ENCODE peak calls at places on chromosomes 2 and 18, in six cellular contexts. Z is KBM-7, Q is EH, U is H54, P is anterior cingulate cortex, M is AG20443. J is an unnamed sample.

GRCh38 chr18:7070466-7070865 is 47.1 kb downstream of the LAMA1 start:
- DNase-seq in Z (peak; percentile 4), Q (no peak), U (no peak), P (no peak), M (no peak), J (no peak)

GRCh38 chr2:48471048-48471474 is 58.9 kb upstream of the STON1 start:
- DNase-seq in Z (peak; percentile 39), Q (peak; percentile 78), U (no peak), P (no peak), M (peak; percentile 55), J (peak; percentile 71)

GRCh38 chr2:145692971-145693478 is 1173.1 kb upstream of the ZEB2 start:
- DNase-seq in Z (peak; percentile 12), Q (peak; percentile 40), U (no peak), P (no peak), M (peak; percentile 50), J (peak; percentile 96)

GRCh38 chr2:29314816-29315571 is 199.8 kb downstream of the CLIP4 start:
- DNase-seq in Z (peak; percentile 52), Q (no peak), U (no peak), P (peak; percentile 46), M (peak; percentile 70), J (no peak)

GRCh38 chr2:173196638-173197037 is 121.0 kb downstream of the MAP3K20 start:
- DNase-seq in Z (no peak), Q (no peak), U (no peak), P (no peak), M (no peak), J (no peak)

GRCh38 chr2:219541611-219542180 is 1.9 kb downstream of the CHPF start:
- DNase-seq in Z (peak; percentile 91), Q (peak; percentile 56), U (no peak), P (peak; percentile 83), M (peak; percentile 43), J (peak; percentile 60)

GRCh38 chr2:10732924-10733583 is 11.6 kb downstream of the ATP6V1C2 start:
- DNase-seq in Z (no peak), Q (no peak), U (no peak), P (no peak), M (no peak), J (no peak)

GRCh38 chr18:59502222-59502898 is 143.3 kb upstream of the LMAN1 start:
- DNase-seq in Z (no peak), Q (peak; percentile 96), U (no peak), P (no peak), M (peak; percentile 83), J (peak; percentile 97)